ENCODE peak calls at places on chromosomes 7 and 10, in six cellular contexts. J is kidney, D is gastrocnemius medialis, G is tibial artery, T is cardiac muscle cell, N is neuronal stem cell. H is an unnamed sample.
A peak's percentile ranks its signal among the peaks of the same experiment; 100 is the strongest.

GRCh38 chr7:7761974-7762769 is 43.8 kb upstream of the RPA3 start:
- DNase-seq in G (no peak), J (no peak), T (no peak), D (no peak), N (no peak), H (peak; percentile 77)

GRCh38 chr7:19701471-19701870 is 7.4 kb downstream of the POLR1F start:
- DNase-seq in T (no peak), J (no peak), G (no peak), N (no peak), D (no peak), H (no peak)

GRCh38 chr7:144884913-144885312 is 49.1 kb upstream of the TPK1 start:
- DNase-seq in N (no peak), G (no peak), T (no peak), J (no peak), D (no peak), H (no peak)

GRCh38 chr7:131381069-131381838 is 53.6 kb downstream of the MKLN1 start:
- DNase-seq in N (no peak), G (no peak), D (no peak), T (no peak), J (no peak), H (no peak)

GRCh38 chr7:118153551-118154177 is 30.3 kb upstream of the LSM8 start:
- DNase-seq in D (no peak), T (peak; percentile 39), G (no peak), J (no peak), N (peak; percentile 8), H (peak; percentile 13)

GRCh38 chr7:121755286-121755685 is 117.7 kb upstream of the PTPRZ1 start:
- DNase-seq in G (no peak), N (no peak), D (no peak), J (no peak), T (peak; percentile 33), H (no peak)

GRCh38 chr7:110973566-110973965 is 117.4 kb upstream of the LRRN3 start:
- DNase-seq in J (no peak), G (no peak), N (no peak), T (peak; percentile 52), D (no peak), H (no peak)

GRCh38 chr10:97069576-97070362 is 116.0 kb downstream of the SLIT1 start:
- DNase-seq in G (no peak), T (no peak), D (no peak), J (no peak), N (no peak), H (peak; percentile 22)

GRCh38 chr7:133542209-133542780 is 289.4 kb downstream of the EXOC4 start:
- DNase-seq in T (no peak), D (no peak), N (no peak), J (no peak), G (no peak), H (no peak)

GRCh38 chr7:24700446-24701044 is 56.7 kb downstream of the GSDME start:
- DNase-seq in J (no peak), N (no peak), T (no peak), D (no peak), G (no peak), H (no peak)

GRCh38 chr7:50661345-50662058 is 96.3 kb upstream of the DDC start:
- DNase-seq in G (no peak), J (no peak), N (no peak), D (no peak), T (no peak), H (no peak)
- H3K4me1 ChIP-seq in G (peaks cover 82% of the 10 kb centered on the region), J (peaks cover 42% of the 10 kb centered on the region), N (no peaks in the 10 kb centered on the region), D (peaks cover 84% of the 10 kb centered on the region), T (no peaks in the 10 kb centered on the region), H (no peaks in the 10 kb centered on the region)

GRCh38 chr10:69498711-69499471 is 47.6 kb downstream of the TSPAN15 start:
- DNase-seq in G (no peak), T (no peak), D (peak; percentile 80), N (no peak), J (no peak), H (no peak)
- H3K4me1 ChIP-seq in G (peaks cover 41% of the 10 kb centered on the region), T (peaks cover 21% of the 10 kb centered on the region), D (peaks cover 66% of the 10 kb centered on the region), N (no peaks in the 10 kb centered on the region), J (no peaks in the 10 kb centered on the region), H (peaks cover 4% of the 10 kb centered on the region)

GRCh38 chr10:11225935-11226334 is 208.3 kb downstream of the CELF2 start:
- DNase-seq in G (peak; percentile 41), T (no peak), J (no peak), D (no peak), N (no peak), H (no peak)
- H3K4me1 ChIP-seq in G (peaks cover 7% of the 10 kb centered on the region), T (peaks cover 29% of the 10 kb centered on the region), J (no peaks in the 10 kb centered on the region), D (no peaks in the 10 kb centered on the region), N (peaks cover 12% of the 10 kb centered on the region), H (no peaks in the 10 kb centered on the region)

GRCh38 chr10:35446439-35446838 is 110.1 kb downstream of the CCNY start:
- DNase-seq in J (no peak), T (no peak), G (no peak), N (no peak), D (no peak), H (no peak)
- H3K4me1 ChIP-seq in J (peaks cover 23% of the 10 kb centered on the region), T (peaks cover 19% of the 10 kb centered on the region), G (peaks cover 52% of the 10 kb centered on the region), N (peaks cover 27% of the 10 kb centered on the region), D (peaks cover 64% of the 10 kb centered on the region), H (peaks cover 12% of the 10 kb centered on the region)

GRCh38 chr7:26193432-26194206 is 6.9 kb downstream of the HNRNPA2B1 start:
- DNase-seq in D (no peak), N (no peak), T (no peak), J (no peak), G (no peak), H (no peak)
- H3K4me1 ChIP-seq in D (peaks cover 66% of the 10 kb centered on the region), N (peaks cover 17% of the 10 kb centered on the region), T (peaks cover 10% of the 10 kb centered on the region), J (peaks cover 26% of the 10 kb centered on the region), G (peaks cover 73% of the 10 kb centered on the region), H (peaks cover 86% of the 10 kb centered on the region)

DNA sequence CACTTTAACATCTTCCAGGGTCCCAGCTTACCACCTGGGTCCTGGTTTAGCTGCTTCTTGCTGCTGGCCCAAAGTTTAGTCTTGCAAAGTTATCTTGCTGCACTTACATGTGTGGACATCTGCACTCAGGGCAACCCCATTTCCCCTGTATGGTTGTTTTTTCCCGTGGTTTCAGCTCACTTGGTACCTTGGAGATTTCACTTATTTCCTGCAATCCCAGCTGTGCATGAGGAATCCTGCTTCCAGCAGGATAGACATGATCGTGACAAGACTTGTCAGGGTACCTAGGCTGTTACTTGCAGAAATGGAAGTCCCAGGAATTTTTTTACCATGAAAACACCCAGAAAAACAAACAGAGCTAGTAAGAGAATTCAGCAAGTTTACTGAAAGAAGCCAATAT is 95.9 kb upstream of the LEP start:
- DNase-seq in G (no peak), D (no peak), J (no peak), T (no peak), N (no peak), H (no peak)
- H3K4me1 ChIP-seq in G (no peaks in the 10 kb centered on the region), D (no peaks in the 10 kb centered on the region), J (no peaks in the 10 kb centered on the region), T (no peaks in the 10 kb centered on the region), N (no peaks in the 10 kb centered on the region), H (no peaks in the 10 kb centered on the region)

GRCh38 chr10:132409667-132410028 is 12.6 kb downstream of the PWWP2B start:
- DNase-seq in G (no peak), D (no peak), J (peak; percentile 42), T (no peak), N (no peak), H (no peak)
- H3K4me1 ChIP-seq in G (peaks cover 28% of the 10 kb centered on the region), D (peaks cover 7% of the 10 kb centered on the region), J (peaks cover 27% of the 10 kb centered on the region), T (peaks cover 42% of the 10 kb centered on the region), N (peaks cover 6% of the 10 kb centered on the region), H (peaks cover 76% of the 10 kb centered on the region)

H was measured in Panc1.